ENCODE peak calls at places on chromosomes 2 and 18, in six cellular contexts. One of them, this sample, is unnamed.

GRCh38 chr2:61135510-61135909 is 26.5 kb upstream of the C2orf74 start:
- DNase-seq in H1: no peak
- DNase-seq in HepG2: peak; percentile 40
- DNase-seq in HCT116: peak; percentile 13
- DNase-seq in K562: no peak
- DNase-seq in GM12878: no peak
- DNase-seq in this sample: no peak

GRCh38 chr2:178827739-178828487 is 20.7 kb upstream of the TTN start:
- DNase-seq in GM12878: no peak
- DNase-seq in H1: no peak
- DNase-seq in HepG2: peak; percentile 65
- DNase-seq in HCT116: no peak
- DNase-seq in K562: no peak
- DNase-seq in this sample: no peak

GRCh38 chr2:926259-926780 is 24.3 kb upstream of the SNTG2 start:
- DNase-seq in GM12878: no peak
- DNase-seq in K562: no peak
- DNase-seq in HepG2: no peak
- DNase-seq in H1: no peak
- DNase-seq in HCT116: no peak
- DNase-seq in this sample: no peak

GRCh38 chr2:236352761-236353593 is 88.8 kb upstream of the ASB18 start:
- DNase-seq in H1: no peak
- DNase-seq in K562: peak; percentile 23
- DNase-seq in HCT116: peak; percentile 8
- DNase-seq in HepG2: no peak
- DNase-seq in GM12878: no peak
- DNase-seq in this sample: no peak

GRCh38 chr2:190443055-190443454 is 34.9 kb downstream of the MFSD6 start:
- DNase-seq in HCT116: no peak
- DNase-seq in H1: no peak
- DNase-seq in K562: no peak
- DNase-seq in HepG2: no peak
- DNase-seq in GM12878: no peak
- DNase-seq in this sample: no peak

GRCh38 chr2:221467610-221468009 is 104.5 kb downstream of the EPHA4 start:
- DNase-seq in HepG2: no peak
- DNase-seq in HCT116: no peak
- DNase-seq in K562: no peak
- DNase-seq in H1: no peak
- DNase-seq in GM12878: no peak
- DNase-seq in this sample: no peak

GRCh38 chr2:4381773-4382172 is 678.4 kb downstream of the DCDC2C start:
- DNase-seq in HCT116: no peak
- DNase-seq in H1: no peak
- DNase-seq in K562: no peak
- DNase-seq in HepG2: no peak
- DNase-seq in GM12878: no peak
- DNase-seq in this sample: no peak

GRCh38 chr2:165874445-165875039 is 79.0 kb downstream of the TTC21B start:
- DNase-seq in K562: peak; percentile 22
- DNase-seq in H1: no peak
- DNase-seq in GM12878: peak; percentile 36
- DNase-seq in HCT116: peak; percentile 28
- DNase-seq in HepG2: peak; percentile 72
- DNase-seq in this sample: peak; percentile 36

GRCh38 chr2:127181851-127182250 is 38.2 kb downstream of the CYP27C1 start:
- DNase-seq in GM12878: no peak
- DNase-seq in H1: no peak
- DNase-seq in HCT116: no peak
- DNase-seq in K562: no peak
- DNase-seq in HepG2: no peak
- DNase-seq in this sample: no peak

GRCh38 chr2:150663143-150663542 is 175.7 kb upstream of the RND3 start:
- DNase-seq in HepG2: no peak
- DNase-seq in HCT116: peak; percentile 0
- DNase-seq in H1: no peak
- DNase-seq in GM12878: no peak
- DNase-seq in K562: no peak
- DNase-seq in this sample: no peak

GRCh38 chr2:111154758-111155157 is 34.0 kb downstream of the BCL2L11 start:
- DNase-seq in HCT116: no peak
- DNase-seq in GM12878: no peak
- DNase-seq in H1: no peak
- DNase-seq in HepG2: peak; percentile 36
- DNase-seq in K562: no peak
- DNase-seq in this sample: no peak

GRCh38 chr2:102391530-102391929 is 31.4 kb upstream of the IL18RAP start:
- DNase-seq in GM12878: peak; percentile 52
- DNase-seq in HepG2: no peak
- DNase-seq in K562: no peak
- DNase-seq in H1: no peak
- DNase-seq in HCT116: no peak
- DNase-seq in this sample: no peak

GRCh38 chr2:159131882-159132281 is 154.6 kb downstream of the WDSUB1 start:
- DNase-seq in K562: no peak
- DNase-seq in GM12878: no peak
- DNase-seq in H1: no peak
- DNase-seq in HepG2: no peak
- DNase-seq in HCT116: peak; percentile 43
- DNase-seq in this sample: no peak

GRCh38 chr18:32450874-32451273 is 19.8 kb downstream of the GAREM1 start:
- DNase-seq in HepG2: no peak
- DNase-seq in HCT116: no peak
- DNase-seq in GM12878: no peak
- DNase-seq in H1: no peak
- DNase-seq in K562: no peak
- DNase-seq in this sample: no peak

GRCh38 chr18:23539298-23539697 is 36.0 kb downstream of the RMC1 start:
- DNase-seq in GM12878: no peak
- DNase-seq in HepG2: no peak
- DNase-seq in HCT116: no peak
- DNase-seq in H1: no peak
- DNase-seq in K562: no peak
- DNase-seq in this sample: no peak

GRCh38 chr2:217650716-217651360 is 352.0 kb downstream of the TNS1 start:
- DNase-seq in GM12878: no peak
- DNase-seq in K562: peak; percentile 28
- DNase-seq in H1: peak; percentile 54
- DNase-seq in HepG2: peak; percentile 59
- DNase-seq in HCT116: peak; percentile 60
- DNase-seq in this sample: peak; percentile 90

GRCh38 chr2:226742346-226742745 is 57.3 kb downstream of the IRS1 start:
- DNase-seq in GM12878: no peak
- DNase-seq in HCT116: no peak
- DNase-seq in H1: no peak
- DNase-seq in K562: no peak
- DNase-seq in HepG2: no peak
- DNase-seq in this sample: no peak

GRCh38 chr2:31240406-31241365 is 6.7 kb downstream of the EHD3 start:
- DNase-seq in HCT116: no peak
- DNase-seq in H1: no peak
- DNase-seq in GM12878: no peak
- DNase-seq in HepG2: no peak
- DNase-seq in K562: no peak
- DNase-seq in this sample: no peak

GRCh38 chr2:220033546-220033945 is 406.1 kb downstream of the SLC4A3 start:
- DNase-seq in K562: no peak
- DNase-seq in HepG2: no peak
- DNase-seq in GM12878: no peak
- DNase-seq in H1: no peak
- DNase-seq in HCT116: no peak
- DNase-seq in this sample: no peak

GRCh38 chr2:218895758-218896500 is 15.3 kb downstream of the WNT10A start:
- DNase-seq in HCT116: no peak
- DNase-seq in HepG2: no peak
- DNase-seq in K562: no peak
- DNase-seq in H1: no peak
- DNase-seq in GM12878: peak; percentile 60
- DNase-seq in this sample: no peak

GRCh38 chr2:236824836-236825235 is 255.2 kb downstream of the ACKR3 start:
- DNase-seq in K562: no peak
- DNase-seq in HCT116: no peak
- DNase-seq in GM12878: no peak
- DNase-seq in H1: no peak
- DNase-seq in HepG2: no peak
- DNase-seq in this sample: no peak

GRCh38 chr18:48031641-48032040 is 101.2 kb upstream of the SMAD2 start:
- DNase-seq in HCT116: no peak
- DNase-seq in GM12878: no peak
- DNase-seq in HepG2: no peak
- DNase-seq in H1: no peak
- DNase-seq in K562: no peak
- DNase-seq in this sample: no peak

GRCh38 chr2:224308267-224308911 is 93.5 kb downstream of the FAM124B start:
- DNase-seq in HCT116: no peak
- DNase-seq in GM12878: peak; percentile 23
- DNase-seq in HepG2: no peak
- DNase-seq in K562: no peak
- DNase-seq in H1: no peak
- DNase-seq in this sample: no peak

GRCh38 chr2:234147335-234147861 is 96.9 kb downstream of the SPP2 start:
- DNase-seq in HepG2: no peak
- DNase-seq in K562: no peak
- DNase-seq in H1: no peak
- DNase-seq in GM12878: no peak
- DNase-seq in HCT116: peak; percentile 31
- DNase-seq in this sample: no peak

GRCh38 chr2:46935071-46935470 is 19.5 kb upstream of the MCFD2 start:
- DNase-seq in HCT116: no peak
- DNase-seq in H1: no peak
- DNase-seq in HepG2: no peak
- DNase-seq in GM12878: no peak
- DNase-seq in K562: no peak
- DNase-seq in this sample: no peak

GRCh38 chr2:164815071-164815793 is 26.4 kb downstream of the COBLL1 start:
- DNase-seq in GM12878: no peak
- DNase-seq in K562: no peak
- DNase-seq in HCT116: no peak
- DNase-seq in HepG2: no peak
- DNase-seq in H1: no peak
- DNase-seq in this sample: no peak

DNA sequence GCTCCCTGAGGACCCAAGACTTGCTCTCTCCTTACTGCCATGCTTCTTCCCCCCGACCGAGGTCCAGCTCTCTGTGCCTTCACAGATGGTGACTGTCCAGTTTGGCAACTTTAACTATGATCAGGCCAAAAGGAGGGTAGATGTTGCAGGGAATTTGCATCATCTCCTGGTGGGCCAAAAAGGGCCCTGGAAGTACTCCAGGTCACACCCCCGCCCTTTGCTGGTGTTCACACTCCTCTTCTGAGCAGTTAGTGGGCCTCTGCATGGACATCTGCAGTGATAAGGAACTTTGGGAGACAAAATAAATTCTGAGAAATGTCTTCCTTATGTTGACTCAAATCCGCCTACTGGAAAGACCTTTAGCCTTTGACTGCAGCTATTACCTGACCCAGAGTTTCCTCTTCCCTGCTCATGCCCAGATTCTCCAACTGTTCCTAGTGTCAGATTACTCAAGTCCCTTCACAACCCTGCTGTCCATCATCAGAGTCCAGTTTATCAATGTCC is 234.4 kb downstream of the LOXHD1 start:
- DNase-seq in K562: no peak
- DNase-seq in GM12878: no peak
- DNase-seq in HepG2: no peak
- DNase-seq in HCT116: no peak
- DNase-seq in H1: no peak
- DNase-seq in this sample: no peak
- TF ChIP-seq ZNF274 in K562: no peak
- TF ChIP-seq ZNF274 in GM12878: no peak
- TF ChIP-seq ZNF274 in HepG2: no peak
- TF ChIP-seq ZNF274 in HCT116: no peak
- TF ChIP-seq ZNF274 in H1: no peak
- TF ChIP-seq ZNF274 in this sample: no peak

DNA sequence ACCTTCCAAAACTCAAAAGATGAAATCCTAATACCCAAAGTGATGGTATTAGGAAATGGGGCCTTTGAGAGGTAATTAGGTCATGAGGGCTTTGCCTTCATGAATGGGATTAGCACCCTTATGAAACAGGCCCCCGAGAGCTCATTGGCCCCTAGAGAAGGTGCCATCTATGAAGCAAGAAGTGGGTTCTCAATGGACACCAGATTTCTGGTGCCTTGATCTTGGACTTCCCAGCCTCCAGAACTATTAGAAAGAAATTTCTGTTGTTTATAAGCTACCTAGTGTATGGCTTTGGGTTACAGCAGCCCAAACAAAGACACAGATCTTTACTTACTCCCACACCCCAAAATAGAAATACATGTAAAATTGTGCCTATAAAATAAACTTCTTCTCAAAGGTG is 45.4 kb downstream of the SOCS6 start:
- DNase-seq in HepG2: no peak
- DNase-seq in K562: no peak
- DNase-seq in GM12878: no peak
- DNase-seq in HCT116: no peak
- DNase-seq in H1: no peak
- DNase-seq in this sample: no peak
- H3K4me3 ChIP-seq in HepG2: no peak overlapping the region
- H3K4me3 ChIP-seq in K562: no peak overlapping the region
- H3K4me3 ChIP-seq in GM12878: no peak overlapping the region
- H3K4me3 ChIP-seq in HCT116: no peak overlapping the region
- H3K4me3 ChIP-seq in H1: no peak overlapping the region
- H3K4me3 ChIP-seq in this sample: no peak overlapping the region

GRCh38 chr2:172551266-172551665 is 4.6 kb upstream of the PDK1 start:
- DNase-seq in K562: no peak
- DNase-seq in HCT116: no peak
- DNase-seq in HepG2: no peak
- DNase-seq in GM12878: no peak
- DNase-seq in H1: no peak
- DNase-seq in this sample: no peak
- H3K9me3 ChIP-seq in K562: peaks cover 3% of the 10 kb centered on the region
- H3K9me3 ChIP-seq in HCT116: no peaks in the 10 kb centered on the region
- H3K9me3 ChIP-seq in HepG2: no peaks in the 10 kb centered on the region
- H3K9me3 ChIP-seq in GM12878: peaks cover 11% of the 10 kb centered on the region
- H3K9me3 ChIP-seq in H1: no peaks in the 10 kb centered on the region
- H3K9me3 ChIP-seq in this sample: peaks cover 45% of the 10 kb centered on the region

DNA sequence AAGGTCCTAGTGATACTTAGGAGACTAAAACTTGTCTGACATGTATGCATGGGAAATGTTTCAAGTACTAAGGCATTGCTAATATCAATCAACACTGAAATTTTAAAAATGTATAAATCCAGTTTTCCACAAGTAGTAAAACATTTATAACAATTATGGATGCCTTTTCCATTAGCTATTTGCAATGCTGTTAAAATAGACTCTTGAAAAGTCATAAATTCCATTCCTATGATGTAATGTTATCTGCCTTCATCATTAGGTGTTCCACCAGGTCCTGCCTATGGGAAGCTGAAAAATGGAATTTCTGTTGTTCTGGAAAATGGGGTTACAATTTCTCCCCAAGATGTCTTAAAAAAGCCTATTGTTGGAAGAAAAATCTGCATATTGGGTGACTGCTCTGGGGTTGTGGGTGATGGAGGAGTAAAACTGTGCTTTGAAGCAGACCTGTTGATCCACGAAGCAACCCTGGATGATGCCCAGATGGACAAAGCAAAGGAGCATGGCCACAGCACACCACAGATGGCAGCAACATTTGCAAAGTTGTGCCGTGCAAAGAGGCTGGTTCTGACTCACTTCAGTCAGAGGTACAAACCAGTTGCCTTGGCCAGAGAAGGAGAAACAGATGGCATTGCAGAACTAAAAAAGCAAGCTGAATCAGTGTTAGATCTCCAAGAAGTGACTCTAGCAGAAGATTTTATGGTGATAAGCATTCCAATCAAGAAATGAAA is 18.7 kb downstream of the ELAC1 start:
- DNase-seq in K562: no peak
- DNase-seq in HCT116: no peak
- DNase-seq in HepG2: no peak
- DNase-seq in H1: no peak
- DNase-seq in GM12878: no peak
- DNase-seq in this sample: no peak
- TF ChIP-seq ZNF274 in K562: no peak
- TF ChIP-seq ZNF274 in HCT116: no peak
- TF ChIP-seq ZNF274 in HepG2: no peak
- TF ChIP-seq ZNF274 in H1: no peak
- TF ChIP-seq ZNF274 in GM12878: no peak
- TF ChIP-seq ZNF274 in this sample: no peak